ENCODE peak calls at places on chromosomes 7 and 10, in eight cellular contexts. Q, R, K, X, L, C, W and H are unnamed samples.

GRCh38 chr7:124058515-124058914 is 25.6 kb upstream of the TMEM229A start:
- DNase-seq in Q (no peak), R (no peak), K (no peak), X (no peak), L (no peak), C (no peak), W (no peak), H (no peak)

GRCh38 chr10:50605280-50606270 is 18.2 kb downstream of the SGMS1 start:
- DNase-seq in Q (peak), R (peak), K (peak), X (peak), L (peak), C (no peak), W (peak), H (no peak)

GRCh38 chr7:92695308-92696261 is 105.4 kb upstream of the FAM133B start:
- DNase-seq in Q (peak), R (no peak), K (peak), X (peak), L (peak), C (peak), W (no peak), H (peak)

GRCh38 chr10:119665901-119666708 is 14.9 kb downstream of the BAG3 start:
- DNase-seq in Q (no peak), R (no peak), K (peak), X (no peak), L (no peak), C (no peak), W (no peak), H (no peak)

GRCh38 chr7:8817448-8818036 is 384.1 kb downstream of the NXPH1 start:
- DNase-seq in Q (no peak), R (no peak), K (no peak), X (no peak), L (peak), C (no peak), W (no peak), H (no peak)

GRCh38 chr7:93442478-93443224 is 131.9 kb downstream of the CALCR start:
- DNase-seq in Q (peak), R (no peak), K (peak), X (peak), L (peak), C (no peak), W (no peak), H (peak)

GRCh38 chr7:98021588-98022351 is 31.8 kb upstream of the OCM2 start:
- DNase-seq in Q (peak), R (peak), K (peak), X (peak), L (peak), C (peak), W (peak), H (peak)

GRCh38 chr7:32428546-32428945 is 61.6 kb downstream of the LSM5 start:
- DNase-seq in Q (no peak), R (no peak), K (no peak), X (no peak), L (peak), C (no peak), W (no peak), H (no peak)

GRCh38 chr7:31825576-31825975 is 138.6 kb downstream of the PPP1R17 start:
- DNase-seq in Q (no peak), R (no peak), K (no peak), X (no peak), L (no peak), C (no peak), W (no peak), H (no peak)

GRCh38 chr7:2103071-2103898 is 129.5 kb downstream of the MAD1L1 start:
- DNase-seq in Q (no peak), R (no peak), K (no peak), X (no peak), L (no peak), C (no peak), W (no peak), H (no peak)

GRCh38 chr10:96512524-96512991 is 1.2 kb downstream of the TLL2 start:
- DNase-seq in Q (no peak), R (no peak), K (peak), X (no peak), L (peak), C (no peak), W (no peak), H (peak)

GRCh38 chr10:63236113-63236935 is 103.2 kb downstream of the NRBF2 start:
- DNase-seq in Q (peak), R (peak), K (peak), X (peak), L (no peak), C (no peak), W (no peak), H (no peak)

GRCh38 chr7:24980695-24981543 is 941 bp upstream of the OSBPL3 start:
- DNase-seq in Q (peak), R (peak), K (peak), X (peak), L (peak), C (peak), W (no peak), H (peak)

GRCh38 chr7:44853391-44853790 is 5.5 kb upstream of the H2AZ2 start:
- DNase-seq in Q (no peak), R (no peak), K (no peak), X (no peak), L (peak), C (no peak), W (no peak), H (no peak)

GRCh38 chr10:84375011-84375410 is 46.6 kb downstream of the CCSER2 start:
- DNase-seq in Q (peak), R (peak), K (peak), X (no peak), L (peak), C (no peak), W (no peak), H (peak)

GRCh38 chr7:613442-614140 is 93.9 kb upstream of the PDGFA start:
- DNase-seq in Q (no peak), R (no peak), K (no peak), X (no peak), L (no peak), C (no peak), W (no peak), H (no peak)

GRCh38 chr7:117946201-117946633 is 73.0 kb upstream of the CTTNBP2 start:
- DNase-seq in Q (peak), R (no peak), K (peak), X (no peak), L (no peak), C (no peak), W (no peak), H (no peak)

GRCh38 chr7:108016841-108017775 is 14.1 kb upstream of the LAMB1 start:
- DNase-seq in Q (peak), R (no peak), K (peak), X (peak), L (peak), C (no peak), W (no peak), H (no peak)

GRCh38 chr10:1097436-1097835 is 41.3 kb downstream of the WDR37 start:
- DNase-seq in Q (no peak), R (no peak), K (no peak), X (no peak), L (no peak), C (no peak), W (no peak), H (no peak)

GRCh38 chr7:8200717-8201116 is 61.2 kb downstream of the ICA1 start:
- DNase-seq in Q (no peak), R (no peak), K (no peak), X (no peak), L (no peak), C (no peak), W (no peak), H (no peak)

GRCh38 chr10:122341141-122341810 is 33.2 kb upstream of the PLEKHA1 start:
- DNase-seq in Q (no peak), R (no peak), K (no peak), X (no peak), L (no peak), C (no peak), W (peak), H (no peak)

GRCh38 chr10:103839867-103840746 is 15.3 kb downstream of the SH3PXD2A start:
- DNase-seq in Q (no peak), R (no peak), K (no peak), X (no peak), L (peak), C (peak), W (no peak), H (peak)

GRCh38 chr7:1579481-1580421 is 9.9 kb upstream of the PSMG3 start:
- DNase-seq in Q (peak), R (peak), K (peak), X (peak), L (peak), C (peak), W (peak), H (peak)

GRCh38 chr10:70053212-70053895 is 708 bp downstream of the MACROH2A2 start:
- DNase-seq in Q (peak), R (no peak), K (no peak), X (no peak), L (peak), C (no peak), W (no peak), H (peak)

GRCh38 chr7:101634196-101634717 is 5.2 kb upstream of the MYL10 start:
- DNase-seq in Q (no peak), R (no peak), K (no peak), X (no peak), L (no peak), C (no peak), W (no peak), H (no peak)

GRCh38 chr7:44977304-44977858 is 1.4 kb downstream of the MYO1G start:
- DNase-seq in Q (no peak), R (peak), K (no peak), X (no peak), L (no peak), C (peak), W (no peak), H (no peak)

GRCh38 chr7:157844611-157845010 is 507.8 kb downstream of the DNAJB6 start:
- DNase-seq in Q (no peak), R (no peak), K (no peak), X (no peak), L (no peak), C (no peak), W (no peak), H (no peak)

GRCh38 chr7:84248267-84248666 is 53.7 kb upstream of the SEMA3A start:
- DNase-seq in Q (no peak), R (no peak), K (peak), X (no peak), L (no peak), C (no peak), W (no peak), H (no peak)

GRCh38 chr7:84245831-84246230 is 51.2 kb upstream of the SEMA3A start:
- DNase-seq in Q (no peak), R (no peak), K (no peak), X (no peak), L (no peak), C (no peak), W (no peak), H (no peak)

GRCh38 chr7:84249651-84250050 is 55.1 kb upstream of the SEMA3A start:
- DNase-seq in Q (no peak), R (no peak), K (no peak), X (no peak), L (no peak), C (no peak), W (no peak), H (no peak)

GRCh38 chr7:84248843-84249242 is 54.3 kb upstream of the SEMA3A start:
- DNase-seq in Q (no peak), R (no peak), K (no peak), X (no peak), L (no peak), C (no peak), W (no peak), H (no peak)

DNA sequence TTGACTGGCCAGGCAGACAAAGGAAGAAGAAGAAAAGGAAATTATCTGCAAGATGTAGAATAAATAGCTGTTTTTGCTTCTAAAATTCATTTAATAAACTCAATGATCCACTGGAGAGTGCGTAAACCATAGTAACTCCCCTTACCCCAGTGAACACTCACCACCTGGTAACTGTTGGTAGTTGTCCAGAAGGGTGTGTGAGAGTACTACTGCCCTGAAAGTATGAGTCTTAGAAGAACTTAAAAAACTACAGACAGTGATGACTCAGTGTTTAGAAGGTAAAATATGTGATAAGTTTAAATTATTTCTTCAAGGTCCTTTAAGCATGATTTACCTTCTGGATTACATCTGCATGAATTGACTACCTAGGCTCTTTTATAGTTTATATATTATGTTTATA is 53.0 kb upstream of the SEMA3A start:
- DNase-seq in Q (peak), R (no peak), K (peak), X (no peak), L (no peak), C (no peak), W (no peak), H (no peak)
- TF ChIP-seq CTCF in Q (peak), R (no peak), K (peak), X (no peak), L (no peak), C (no peak), W (no peak), H (no peak)

DNA sequence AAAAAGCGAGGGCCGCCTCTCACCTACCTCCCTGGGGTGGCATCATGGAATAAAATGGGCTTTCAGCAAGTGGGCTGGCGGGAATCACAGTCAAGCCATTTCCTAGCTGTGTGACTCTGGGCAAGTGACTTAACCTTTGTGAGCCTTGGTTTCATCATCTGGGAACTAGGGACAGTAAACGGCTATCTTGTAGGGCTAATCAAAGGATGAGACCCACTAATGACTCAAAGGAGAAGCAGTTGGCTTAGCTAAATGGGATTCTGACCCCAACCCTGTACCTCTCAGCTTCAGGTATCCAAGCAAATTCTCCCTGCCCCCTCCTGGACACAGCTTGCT is 25.8 kb downstream of the TRIM8 start:
- DNase-seq in Q (no peak), R (no peak), K (no peak), X (no peak), L (no peak), C (no peak), W (no peak), H (no peak)
- TF ChIP-seq CTCF in Q (peak), R (no peak), K (no peak), X (no peak), L (no peak), C (no peak), W (no peak), H (no peak)

GRCh38 chr10:129500617-129501339 is 33.7 kb downstream of the MGMT start:
- DNase-seq in Q (no peak), R (no peak), K (no peak), X (no peak), L (no peak), C (no peak), W (no peak), H (no peak)

GRCh38 chr10:129496995-129497394 is 30.0 kb downstream of the MGMT start:
- DNase-seq in Q (no peak), R (no peak), K (no peak), X (no peak), L (no peak), C (no peak), W (no peak), H (no peak)

GRCh38 chr10:129501652-129502436 is 34.8 kb downstream of the MGMT start:
- DNase-seq in Q (no peak), R (peak), K (no peak), X (no peak), L (no peak), C (no peak), W (no peak), H (no peak)

GRCh38 chr10:129495697-129496096 is 28.7 kb downstream of the MGMT start:
- DNase-seq in Q (no peak), R (no peak), K (no peak), X (no peak), L (peak), C (no peak), W (no peak), H (peak)

GRCh38 chr10:129498680-129499079 is 31.6 kb downstream of the MGMT start:
- DNase-seq in Q (no peak), R (no peak), K (no peak), X (no peak), L (no peak), C (no peak), W (no peak), H (no peak)
- TF ChIP-seq CTCF in Q (no peak), R (peak), K (no peak), X (no peak), L (no peak), C (no peak), W (no peak), H (no peak)

DNA sequence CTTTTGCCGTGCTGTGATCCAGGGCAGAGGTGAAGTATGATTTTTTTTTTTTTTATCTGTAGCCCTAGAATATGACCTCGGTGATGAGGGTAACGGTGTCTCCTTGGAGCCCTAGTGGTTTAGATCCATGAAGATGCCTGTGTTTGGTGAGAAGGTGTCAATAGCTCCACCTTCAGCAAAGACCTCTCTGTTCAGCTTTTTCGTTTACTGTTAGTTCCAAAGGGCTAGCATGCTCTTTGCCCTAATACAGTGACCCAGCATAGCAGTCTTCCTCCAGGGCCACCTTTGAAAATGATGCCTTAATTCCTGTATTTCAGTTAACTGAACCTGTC is 748 bp upstream of the MRPS16 start:
- DNase-seq in Q (peak), R (peak), K (no peak), X (peak), L (no peak), C (no peak), W (no peak), H (no peak)
- TF ChIP-seq CTCF in Q (peak), R (no peak), K (peak), X (no peak), L (no peak), C (no peak), W (no peak), H (no peak)

DNA sequence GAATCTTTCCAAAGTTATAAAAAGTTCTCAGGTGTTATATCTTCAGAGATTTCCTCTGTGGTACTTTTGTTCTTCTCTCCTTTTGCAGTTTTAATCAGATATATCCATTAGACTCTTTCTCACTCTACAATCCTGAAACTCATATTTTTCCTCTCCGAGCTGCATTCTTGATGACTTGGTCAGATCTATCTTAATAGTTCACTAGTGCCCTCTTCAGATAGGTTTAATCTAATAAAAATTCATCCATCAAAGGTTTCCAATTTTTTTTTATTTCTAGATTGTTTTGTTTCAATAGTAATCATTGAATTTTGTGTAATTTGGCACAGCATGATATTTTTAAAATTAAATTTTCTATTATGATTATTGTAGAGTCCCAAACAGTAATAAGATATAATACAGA is 21.8 kb upstream of the DGKB start:
- DNase-seq in Q (peak), R (no peak), K (no peak), X (no peak), L (no peak), C (no peak), W (no peak), H (no peak)
- TF ChIP-seq CTCF in Q (peak), R (no peak), K (no peak), X (no peak), L (no peak), C (no peak), W (no peak), H (no peak)

GRCh38 chr10:31707578-31708411 is 220.8 kb downstream of the ARHGAP12 start:
- DNase-seq in Q (peak), R (peak), K (peak), X (no peak), L (peak), C (no peak), W (peak), H (peak)

GRCh38 chr10:31706921-31707571 is 221.6 kb downstream of the ARHGAP12 start:
- DNase-seq in Q (no peak), R (no peak), K (no peak), X (no peak), L (no peak), C (peak), W (peak), H (no peak)

GRCh38 chr10:31708513-31708912 is 220.1 kb downstream of the ARHGAP12 start:
- DNase-seq in Q (no peak), R (no peak), K (no peak), X (no peak), L (no peak), C (no peak), W (no peak), H (no peak)

GRCh38 chr10:31709501-31709900 is 219.1 kb downstream of the ARHGAP12 start:
- DNase-seq in Q (no peak), R (no peak), K (no peak), X (no peak), L (no peak), C (no peak), W (no peak), H (no peak)

GRCh38 chr10:31709028-31709427 is 219.6 kb downstream of the ARHGAP12 start:
- DNase-seq in Q (peak), R (no peak), K (no peak), X (no peak), L (no peak), C (no peak), W (no peak), H (no peak)
- TF ChIP-seq CTCF in Q (peak), R (no peak), K (peak), X (no peak), L (no peak), C (no peak), W (peak), H (no peak)

GRCh38 chr7:155466814-155467675 is 9.1 kb downstream of the EN2 start:
- DNase-seq in Q (no peak), R (no peak), K (no peak), X (no peak), L (peak), C (no peak), W (no peak), H (peak)
- TF ChIP-seq CTCF in Q (no peak), R (no peak), K (no peak), X (no peak), L (no peak), C (no peak), W (no peak), H (peak)

GRCh38 chr10:111281516-111281915 is 204.7 kb downstream of the ADRA2A start:
- DNase-seq in Q (peak), R (no peak), K (no peak), X (peak), L (peak), C (no peak), W (no peak), H (no peak)
- TF ChIP-seq CTCF in Q (peak), R (no peak), K (no peak), X (peak), L (no peak), C (peak), W (peak), H (peak)